ENCODE peak calls at places on chromosomes 11 and 22, in eight cellular contexts. E is heart right ventricle, S is left ventricle myocardium inferior, X is fibroblast of mammary gland, F is choroid plexus epithelial cell, H is cardiac fibroblast, M is lung, Y is skeletal muscle cell. Z is an unnamed sample.

GRCh38 chr22:20019661-20020532 is 1.0 kb upstream of the TANGO2 start:
- DNase-seq in E (no peak), S (no peak), X (no peak), F (no peak), H (no peak), M (no peak), Y (no peak), Z (no peak)

GRCh38 chr11:11022126-11022730 is 164.4 kb upstream of the ZBED5 start:
- DNase-seq in E (peak), S (no peak), X (peak), F (peak), H (peak), M (no peak), Y (no peak), Z (peak)

GRCh38 chr22:36580846-36581245 is 51.9 kb upstream of the EIF3D start:
- DNase-seq in E (no peak), S (no peak), X (no peak), F (no peak), H (no peak), M (no peak), Y (no peak), Z (no peak)

GRCh38 chr11:125903753-125904659 is at the start of gene DDX25:
- DNase-seq in E (no peak), S (no peak), X (no peak), F (no peak), H (no peak), M (no peak), Y (no peak), Z (no peak)

GRCh38 chr22:46652081-46652929 is 32.1 kb downstream of the GRAMD4 start:
- DNase-seq in E (peak), S (peak), X (peak), F (peak), H (peak), M (no peak), Y (no peak), Z (peak)

GRCh38 chr11:70611166-70611565 is 212.8 kb downstream of the CTTN start:
- DNase-seq in E (no peak), S (no peak), X (no peak), F (no peak), H (no peak), M (no peak), Y (no peak), Z (no peak)

GRCh38 chr11:97118756-97119155 is 728.9 kb downstream of the JRKL start:
- DNase-seq in E (no peak), S (no peak), X (no peak), F (no peak), H (no peak), M (no peak), Y (no peak), Z (no peak)

GRCh38 chr22:26610072-26610958 is 7.5 kb downstream of the CRYBB1 start:
- DNase-seq in E (peak), S (peak), X (peak), F (peak), H (peak), M (no peak), Y (peak), Z (peak)

GRCh38 chr11:75432911-75433321 is at the start of gene KLHL35:
- DNase-seq in E (no peak), S (no peak), X (no peak), F (no peak), H (no peak), M (no peak), Y (no peak), Z (no peak)

GRCh38 chr11:37108436-37109204 is 510.6 kb upstream of the RAG2 start:
- DNase-seq in E (no peak), S (no peak), X (no peak), F (peak), H (peak), M (no peak), Y (no peak), Z (no peak)

GRCh38 chr11:103322861-103323260 is 213.6 kb downstream of the DYNC2H1 start:
- DNase-seq in E (no peak), S (no peak), X (peak), F (peak), H (no peak), M (no peak), Y (no peak), Z (no peak)
- H3K4me3 ChIP-seq in E (no peak), S (no peak), X (no peak), F (no peak), H (no peak), M (no peak), Y (no peak), Z (no peak)

GRCh38 chr11:113168804-113169342 is 145.5 kb upstream of the TTC12 start:
- DNase-seq in E (no peak), S (no peak), X (no peak), F (no peak), H (no peak), M (no peak), Y (no peak), Z (no peak)

GRCh38 chr11:113163291-113164030 is 150.9 kb upstream of the TTC12 start:
- DNase-seq in E (no peak), S (no peak), X (peak), F (peak), H (peak), M (no peak), Y (peak), Z (no peak)

GRCh38 chr11:113168358-113168757 is 146.0 kb upstream of the TTC12 start:
- DNase-seq in E (no peak), S (no peak), X (no peak), F (no peak), H (no peak), M (no peak), Y (no peak), Z (no peak)

GRCh38 chr11:113166280-113166679 is 148.1 kb upstream of the TTC12 start:
- DNase-seq in E (no peak), S (no peak), X (no peak), F (no peak), H (no peak), M (no peak), Y (no peak), Z (no peak)

GRCh38 chr11:113167599-113167998 is 146.8 kb upstream of the TTC12 start:
- DNase-seq in E (peak), S (peak), X (no peak), F (no peak), H (no peak), M (no peak), Y (no peak), Z (no peak)
- H3K4me3 ChIP-seq in E (no peak), S (no peak), X (no peak), F (no peak), H (no peak), M (no peak), Y (no peak), Z (no peak)

GRCh38 chr11:114077482-114078305 is 18.2 kb downstream of the ZBTB16 start:
- DNase-seq in E (no peak), S (no peak), X (no peak), F (no peak), H (no peak), M (no peak), Y (no peak), Z (no peak)

GRCh38 chr11:114075343-114075610 is 15.8 kb downstream of the ZBTB16 start:
- DNase-seq in E (no peak), S (no peak), X (no peak), F (no peak), H (no peak), M (no peak), Y (no peak), Z (no peak)

GRCh38 chr11:114076974-114077373 is 17.5 kb downstream of the ZBTB16 start:
- DNase-seq in E (no peak), S (no peak), X (no peak), F (no peak), H (no peak), M (no peak), Y (no peak), Z (no peak)

GRCh38 chr11:114074546-114075342 is 15.2 kb downstream of the ZBTB16 start:
- DNase-seq in E (no peak), S (no peak), X (no peak), F (no peak), H (no peak), M (no peak), Y (no peak), Z (no peak)

GRCh38 chr11:114075891-114076441 is 16.5 kb downstream of the ZBTB16 start:
- DNase-seq in E (peak), S (no peak), X (peak), F (peak), H (peak), M (no peak), Y (peak), Z (peak)
- H3K4me3 ChIP-seq in E (no peak), S (peak), X (peak), F (no peak), H (no peak), M (no peak), Y (no peak), Z (no peak)

DNA sequence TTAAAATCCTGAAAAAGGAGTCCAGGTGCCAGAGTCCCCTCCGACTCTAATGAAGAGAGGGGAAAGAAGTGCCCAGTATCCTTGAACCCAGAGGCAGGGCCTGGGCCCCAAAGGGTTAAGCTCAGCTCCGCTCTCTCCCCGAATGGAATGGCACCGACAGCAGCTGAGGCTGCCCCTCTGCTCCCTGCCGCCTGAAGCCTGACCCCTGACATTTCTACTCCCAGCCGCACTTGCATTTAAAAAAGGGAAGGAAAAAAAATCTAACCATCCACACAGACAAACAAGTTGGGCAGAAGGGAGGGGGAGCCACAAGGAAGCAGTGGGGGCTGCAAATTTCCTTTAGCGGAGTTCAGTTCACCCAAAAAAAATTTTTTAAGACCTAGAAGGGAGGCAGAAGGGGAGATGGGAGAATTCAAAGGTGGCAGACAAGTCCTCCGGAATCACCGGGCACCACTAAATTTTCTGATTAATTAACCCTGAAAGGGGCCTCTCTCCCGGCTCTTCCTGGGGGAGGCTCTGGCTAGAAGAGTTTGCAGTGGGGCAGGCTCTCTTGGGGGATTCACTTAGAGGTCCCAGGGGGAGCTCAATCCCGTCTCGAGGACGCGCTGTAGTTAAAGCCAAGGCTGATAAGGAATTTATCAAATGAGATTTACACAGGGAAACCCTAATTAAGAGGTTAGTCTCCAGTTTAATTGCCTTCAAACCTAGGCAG is 25.7 kb downstream of the MN1 start:
- DNase-seq in E (no peak), S (no peak), X (no peak), F (no peak), H (no peak), M (no peak), Y (no peak), Z (no peak)
- H3K4me3 ChIP-seq in E (no peak), S (peak), X (no peak), F (no peak), H (no peak), M (no peak), Y (no peak), Z (no peak)

DNA sequence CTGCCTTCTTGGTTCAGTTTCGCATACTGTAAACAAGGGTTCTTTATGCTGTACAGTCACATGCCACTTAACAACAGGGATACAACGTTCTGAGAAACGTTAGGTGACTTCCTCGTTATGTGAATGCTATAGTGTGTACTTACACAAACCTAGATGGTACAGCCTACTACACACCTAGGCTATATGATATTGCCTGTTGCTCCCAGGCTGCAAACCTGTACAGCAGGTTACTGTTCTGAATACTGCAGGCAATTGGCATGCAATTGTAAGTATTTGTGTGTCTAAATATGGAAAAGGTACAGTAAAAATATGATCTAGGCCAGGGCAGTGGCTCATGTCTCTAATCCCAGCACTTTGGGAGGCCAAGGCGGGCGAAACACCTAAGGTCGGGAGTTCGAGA is 85.7 kb upstream of the PRDM11 start:
- DNase-seq in E (no peak), S (no peak), X (no peak), F (no peak), H (no peak), M (no peak), Y (no peak), Z (no peak)
- H3K4me3 ChIP-seq in E (no peak), S (no peak), X (no peak), F (no peak), H (no peak), M (no peak), Y (no peak), Z (no peak)

Z was measured in brain microvascular endothelial cell.